ENCODE peak calls at places on chromosome 7, in seven cellular contexts. W is right lobe of liver, D is vagina, U is IMR-90, P is adrenal gland, M is body of pancreas, J is heart left ventricle. B is an unnamed sample.

GRCh38 chr7:43234073-43234472 is 121.6 kb downstream of the HECW1 start:
- DNase-seq in D (no peak), J (no peak), W (no peak), U (no peak), P (no peak), M (no peak), B (no peak)

GRCh38 chr7:11176922-11177445 is 203.3 kb downstream of the PHF14 start:
- DNase-seq in W (no peak), D (no peak), J (no peak), M (no peak), U (no peak), P (no peak), B (no peak)

GRCh38 chr7:18420758-18421157 is 74.8 kb upstream of the HDAC9 start:
- DNase-seq in W (no peak), M (no peak), P (no peak), D (no peak), U (peak; percentile 46), J (no peak), B (no peak)

GRCh38 chr7:150341263-150342118 is at the start of gene RARRES2:
- DNase-seq in J (peak; percentile 59), D (no peak), W (peak; percentile 87), M (peak; percentile 67), P (peak; percentile 89), U (no peak), B (peak; percentile 62)

GRCh38 chr7:97555845-97556431 is 175.9 kb upstream of the TAC1 start:
- DNase-seq in U (no peak), M (no peak), J (no peak), D (no peak), P (no peak), W (no peak), B (no peak)

GRCh38 chr7:18815261-18815840 is 302.1 kb downstream of the TWIST1 start:
- DNase-seq in W (no peak), J (no peak), M (no peak), P (no peak), U (no peak), D (no peak), B (no peak)

GRCh38 chr7:41979834-41980307 is 257.1 kb downstream of the GLI3 start:
- DNase-seq in W (no peak), M (no peak), P (no peak), D (no peak), U (peak; percentile 55), J (no peak), B (no peak)

GRCh38 chr7:23597064-23597907 is at the start of gene CCDC126:
- DNase-seq in M (peak; percentile 93), P (peak; percentile 95), W (peak; percentile 95), D (no peak), U (peak; percentile 87), J (peak; percentile 94), B (peak; percentile 96)

GRCh38 chr7:88328787-88329186 is 22.1 kb upstream of the STEAP4 start:
- DNase-seq in W (no peak), U (no peak), P (no peak), J (no peak), M (no peak), D (no peak), B (no peak)

GRCh38 chr7:131546583-131547111 is 9.8 kb downstream of the PODXL start:
- DNase-seq in U (no peak), P (no peak), D (no peak), W (no peak), J (no peak), M (peak; percentile 40), B (peak; percentile 58)

GRCh38 chr7:101941481-101942383 is 124.3 kb downstream of the CUX1 start:
- DNase-seq in W (peak; percentile 43), M (no peak), P (peak; percentile 61), D (no peak), J (no peak), U (peak; percentile 72), B (peak; percentile 44)

GRCh38 chr7:49623943-49624342 is 149.5 kb upstream of the VWC2 start:
- DNase-seq in D (no peak), P (no peak), U (no peak), M (no peak), J (no peak), W (no peak), B (no peak)

GRCh38 chr7:55992346-55992745 is 28.0 kb downstream of the NIPSNAP2 start:
- DNase-seq in D (no peak), W (no peak), U (no peak), M (no peak), P (no peak), J (no peak), B (no peak)
- H3K36me3 ChIP-seq in D (peaks cover 79% of the 10 kb centered on the region), W (no peaks in the 10 kb centered on the region), U (peaks cover 45% of the 10 kb centered on the region), M (no peaks in the 10 kb centered on the region), P (no peaks in the 10 kb centered on the region), J (peaks cover 79% of the 10 kb centered on the region), B (no peaks in the 10 kb centered on the region)

GRCh38 chr7:133445617-133446016 is 192.7 kb downstream of the EXOC4 start:
- DNase-seq in W (no peak), D (no peak), M (no peak), U (no peak), P (no peak), J (no peak), B (no peak)
- TF ChIP-seq POLR2A in W (no peak), D (no peak), M (no peak), U (no peak), P (no peak), J (no peak), B (no peak)

GRCh38 chr7:47518827-47519226 is 63.1 kb downstream of the TNS3 start:
- DNase-seq in U (peak; percentile 79), W (no peak), D (no peak), J (no peak), P (peak; percentile 82), M (no peak), B (no peak)
- H3K36me3 ChIP-seq in U (peaks cover 31% of the 10 kb centered on the region), W (no peaks in the 10 kb centered on the region), D (no peaks in the 10 kb centered on the region), J (no peaks in the 10 kb centered on the region), P (no peaks in the 10 kb centered on the region), M (no peaks in the 10 kb centered on the region), B (no peaks in the 10 kb centered on the region)

DNA sequence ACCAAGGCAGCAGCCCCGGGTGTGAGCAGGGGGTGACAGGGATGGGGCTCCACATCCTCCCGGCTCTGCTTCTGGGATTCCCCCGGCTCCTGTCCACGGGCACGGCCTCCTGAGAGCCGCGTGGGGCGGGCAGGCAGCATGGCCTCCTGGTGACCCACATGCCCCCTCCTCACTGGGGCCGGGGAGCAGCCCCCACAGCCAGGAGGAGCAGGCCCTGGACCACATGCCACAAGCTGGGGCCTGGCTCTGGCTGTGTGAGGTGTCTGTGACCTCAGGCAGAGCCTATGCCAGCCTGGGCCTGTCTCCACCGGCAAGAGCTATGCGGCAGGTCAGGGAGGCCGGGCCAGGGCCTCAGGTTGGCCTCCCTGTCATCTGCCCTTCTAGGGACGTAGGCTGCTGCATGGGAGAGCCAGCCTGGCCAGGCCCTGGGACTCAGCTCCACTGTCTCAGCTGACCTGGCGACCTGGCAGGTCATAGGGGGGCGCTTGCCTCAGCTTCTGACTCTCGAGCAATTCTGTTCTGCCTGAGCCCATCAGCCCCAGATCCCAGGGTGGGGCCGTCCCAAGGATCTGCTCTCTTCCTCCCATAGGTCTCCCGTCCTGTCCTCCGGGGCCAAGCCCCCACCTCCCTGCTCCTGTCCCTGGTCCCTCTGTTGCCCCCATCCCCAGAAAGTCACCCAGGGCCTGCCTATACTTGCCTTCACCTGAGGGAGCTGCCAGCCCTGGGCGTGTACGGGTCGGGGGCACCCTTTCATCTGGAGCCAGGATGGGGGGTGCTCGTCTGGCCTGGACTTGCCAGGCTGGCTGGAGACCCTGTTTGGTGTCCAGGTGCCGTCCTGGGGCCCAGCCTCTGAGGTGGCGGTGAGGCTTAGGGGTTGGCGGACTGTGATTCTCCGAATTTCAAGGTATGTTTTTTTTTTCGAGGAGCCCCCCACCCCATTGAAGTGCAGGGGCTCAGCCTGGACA is 3.9 kb upstream of the TMEM184A start:
- DNase-seq in P (no peak), D (no peak), U (no peak), J (no peak), M (no peak), W (no peak), B (no peak)
- TF ChIP-seq POLR2A in P (no peak), D (no peak), U (no peak), J (no peak), M (no peak), W (no peak), B (no peak)

GRCh38 chr7:22288212-22288611 is 68.7 kb downstream of the RAPGEF5 start:
- DNase-seq in W (no peak), P (no peak), J (no peak), U (no peak), D (no peak), M (no peak), B (no peak)

GRCh38 chr7:22291979-22292378 is 65.0 kb downstream of the RAPGEF5 start:
- DNase-seq in D (no peak), W (no peak), U (no peak), M (no peak), J (no peak), P (no peak), B (no peak)

GRCh38 chr7:22292519-22292918 is 64.4 kb downstream of the RAPGEF5 start:
- DNase-seq in J (no peak), M (no peak), W (no peak), D (no peak), P (no peak), U (no peak), B (no peak)

GRCh38 chr7:22281481-22281880 is 75.5 kb downstream of the RAPGEF5 start:
- DNase-seq in M (no peak), W (no peak), P (no peak), J (no peak), D (no peak), U (no peak), B (no peak)

DNA sequence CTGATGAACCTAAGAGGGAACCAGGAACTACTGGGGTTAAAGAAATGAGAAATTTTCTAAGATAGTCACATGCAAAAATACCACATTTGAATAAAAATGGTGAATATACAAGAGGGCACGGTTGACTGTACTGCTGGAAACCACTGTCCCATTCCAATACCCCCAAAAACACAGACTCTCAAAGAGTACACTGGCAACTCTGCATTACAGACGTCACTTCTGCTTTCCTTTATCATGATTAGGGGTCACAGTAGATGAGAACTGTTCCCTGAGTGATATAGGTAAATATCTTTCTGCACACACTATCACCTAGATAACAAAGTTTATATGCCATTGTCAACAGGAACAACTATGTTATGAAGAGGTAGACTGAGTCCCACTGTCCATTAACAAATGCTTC is 69.5 kb downstream of the RAPGEF5 start:
- DNase-seq in M (no peak), D (no peak), W (no peak), U (no peak), P (no peak), J (no peak), B (no peak)
- H3K36me3 ChIP-seq in M (no peaks in the 10 kb centered on the region), D (peaks cover 6% of the 10 kb centered on the region), W (no peaks in the 10 kb centered on the region), U (no peaks in the 10 kb centered on the region), P (no peaks in the 10 kb centered on the region), J (no peaks in the 10 kb centered on the region), B (no peaks in the 10 kb centered on the region)

DNA sequence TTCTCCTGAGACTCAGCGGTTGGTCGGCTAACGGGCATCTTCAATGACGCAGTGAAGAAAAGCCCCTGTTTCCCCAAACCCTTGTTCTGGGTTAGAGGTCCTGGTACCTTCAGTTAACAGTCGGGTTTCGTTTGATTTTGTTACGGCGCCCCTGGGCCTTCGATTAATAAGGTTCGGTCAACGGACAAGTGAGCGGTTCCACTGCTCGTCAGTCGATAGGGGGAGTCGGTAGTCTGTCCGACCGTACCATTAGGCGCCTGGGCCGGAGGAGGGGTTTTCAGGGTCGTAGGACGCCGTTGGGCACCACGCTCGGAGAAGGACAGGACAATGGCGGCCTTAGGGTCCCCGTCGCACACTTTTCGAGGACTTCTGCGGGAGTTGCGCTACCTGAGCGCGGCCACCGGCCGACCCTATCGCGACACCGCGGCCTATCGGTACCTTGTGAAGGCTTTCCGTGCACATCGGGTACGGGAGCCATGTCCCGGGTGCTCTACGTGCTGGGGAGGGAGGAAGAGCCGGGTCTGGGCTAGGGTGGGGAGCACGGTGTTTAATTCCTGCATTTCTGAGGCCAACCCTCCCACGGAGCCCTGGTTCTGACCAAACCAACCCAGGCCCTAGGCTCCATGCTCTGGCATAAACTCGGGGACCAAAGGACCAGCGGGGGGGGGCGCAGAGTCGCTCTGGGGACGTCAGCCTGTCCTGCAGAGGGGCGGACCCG is at the start of gene FMC1:
- DNase-seq in M (peak; percentile 93), P (peak; percentile 97), W (peak; percentile 95), J (peak; percentile 96), D (no peak), U (peak; percentile 94), B (peak; percentile 96)
- TF ChIP-seq POLR2A in M (peak; percentile 82), P (peak; percentile 82), W (peak; percentile 87), J (no peak), D (peak; percentile 83), U (peak; percentile 71), B (peak; percentile 26)